ENCODE peak calls at places on chromosome 22, in seven cellular contexts. J is mammary epithelial cell, S is HCT116, I is GM23248, E is K562, U is testis, O is colonic mucosa. A is an unnamed sample.

GRCh38 chr22:19942886-19943664 is 1.5 kb upstream of the TXNRD2 start:
- DNase-seq in J (peak; percentile 67), S (no peak), I (peak; percentile 95), E (peak; percentile 72), U (peak; percentile 65), O (no peak), A (no peak)

GRCh38 chr22:37259540-37260029 is 15.5 kb upstream of the RAC2 start:
- DNase-seq in J (peak; percentile 49), S (peak; percentile 54), I (peak; percentile 77), E (peak; percentile 39), U (peak; percentile 57), O (no peak), A (no peak)

GRCh38 chr22:29216011-29216872 is 10.5 kb downstream of the EMID1 start:
- DNase-seq in J (no peak), S (no peak), I (no peak), E (no peak), U (no peak), O (no peak), A (no peak)

GRCh38 chr22:50293441-50294318 is 13.8 kb downstream of the PLXNB2 start:
- DNase-seq in J (peak; percentile 58), S (no peak), I (peak; percentile 83), E (no peak), U (peak; percentile 63), O (peak; percentile 90), A (no peak)

GRCh38 chr22:31091106-31091975 is 10.2 kb downstream of the SMTN start:
- DNase-seq in J (no peak), S (no peak), I (no peak), E (no peak), U (no peak), O (no peak), A (no peak)

GRCh38 chr22:39309881-39310714 is 9.3 kb downstream of the RPL3 start:
- DNase-seq in J (peak; percentile 70), S (no peak), I (peak; percentile 80), E (no peak), U (no peak), O (no peak), A (no peak)

GRCh38 chr22:32265882-32266767 is 11.0 kb upstream of the SLC5A4 start:
- DNase-seq in J (peak; percentile 44), S (peak; percentile 44), I (peak; percentile 92), E (peak; percentile 52), U (peak; percentile 80), O (peak; percentile 70), A (no peak)

GRCh38 chr22:38465673-38466490 is 2.0 kb upstream of the KDELR3 start:
- DNase-seq in J (no peak), S (no peak), I (peak; percentile 49), E (no peak), U (no peak), O (no peak), A (no peak)

GRCh38 chr22:32858121-32858703 is 56.7 kb downstream of the TIMP3 start:
- DNase-seq in J (no peak), S (no peak), I (peak; percentile 13), E (no peak), U (no peak), O (no peak), A (no peak)

GRCh38 chr22:40396882-40397281 is 26.5 kb downstream of the SGSM3 start:
- DNase-seq in J (peak; percentile 60), S (no peak), I (peak; percentile 54), E (no peak), U (no peak), O (peak; percentile 91), A (no peak)

GRCh38 chr22:39610246-39610645 is 39.7 kb downstream of the CACNA1I start:
- DNase-seq in J (no peak), S (no peak), I (no peak), E (no peak), U (no peak), O (no peak), A (no peak)

GRCh38 chr22:44659140-44659539 is 42.9 kb upstream of the PRR5 start:
- DNase-seq in J (no peak), S (no peak), I (peak; percentile 84), E (no peak), U (no peak), O (no peak), A (peak; percentile 87)

GRCh38 chr22:19862616-19863246 is 8.1 kb upstream of the GNB1L start:
- DNase-seq in J (no peak), S (no peak), I (no peak), E (no peak), U (no peak), O (no peak), A (no peak)

GRCh38 chr22:40156001-40156516 is 21.7 kb upstream of the TNRC6B start:
- DNase-seq in J (peak; percentile 82), S (peak; percentile 51), I (peak; percentile 49), E (peak; percentile 68), U (no peak), O (peak; percentile 79), A (no peak)

GRCh38 chr22:31211862-31212730 is at the start of gene LIMK2:
- DNase-seq in J (peak; percentile 88), S (peak; percentile 76), I (peak; percentile 95), E (peak; percentile 92), U (peak; percentile 98), O (peak; percentile 98), A (no peak)

GRCh38 chr22:39559456-39560105 is 11.0 kb upstream of the CACNA1I start:
- DNase-seq in J (no peak), S (no peak), I (peak; percentile 50), E (peak; percentile 69), U (peak; percentile 24), O (no peak), A (no peak)

DNA sequence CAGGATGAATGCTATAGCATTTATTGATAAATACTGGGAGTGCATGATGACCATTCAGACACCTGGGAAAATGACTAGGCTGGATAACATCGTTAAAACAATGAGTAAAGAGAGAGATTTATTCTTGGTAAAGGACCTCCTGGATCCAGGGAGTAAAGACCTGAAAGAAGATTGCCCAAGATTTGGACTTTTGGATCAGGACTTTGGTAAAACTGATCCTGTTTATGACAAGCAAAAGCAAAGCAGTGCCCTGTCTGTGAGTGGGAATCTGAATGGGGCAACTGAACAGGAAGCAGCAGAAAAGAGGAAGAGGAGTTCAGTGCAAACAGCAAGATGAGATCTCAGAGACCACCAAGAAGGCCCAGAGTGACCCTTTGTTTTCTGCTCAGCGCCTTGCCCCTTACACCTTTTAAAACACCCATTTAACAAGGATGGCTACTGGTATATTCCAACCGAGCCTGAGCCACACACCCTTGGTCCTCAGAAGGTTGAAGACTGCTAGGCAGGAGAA is 121.9 kb downstream of the VPREB1 start:
- DNase-seq in J (no peak), S (no peak), I (no peak), E (no peak), U (no peak), O (no peak), A (no peak)
- H3K27me3 ChIP-seq in J (no peaks in the 10 kb centered on the region), S (peaks cover 53% of the 10 kb centered on the region), I (peaks cover 28% of the 10 kb centered on the region), E (peaks cover 2% of the 10 kb centered on the region), U (no peaks in the 10 kb centered on the region), O (no peaks in the 10 kb centered on the region), A (no peaks in the 10 kb centered on the region)

GRCh38 chr22:35656284-35656752 is 8.1 kb downstream of the APOL6 start:
- DNase-seq in J (no peak), S (no peak), I (no peak), E (no peak), U (no peak), O (no peak), A (no peak)

GRCh38 chr22:35663371-35663770 is 15.1 kb downstream of the APOL6 start:
- DNase-seq in J (no peak), S (no peak), I (peak; percentile 48), E (no peak), U (no peak), O (no peak), A (no peak)

GRCh38 chr22:35664955-35665577 is 16.8 kb downstream of the APOL6 start:
- DNase-seq in J (no peak), S (no peak), I (no peak), E (no peak), U (no peak), O (no peak), A (no peak)

GRCh38 chr22:35657571-35658312 is 9.5 kb downstream of the APOL6 start:
- DNase-seq in J (no peak), S (no peak), I (no peak), E (no peak), U (no peak), O (no peak), A (no peak)

DNA sequence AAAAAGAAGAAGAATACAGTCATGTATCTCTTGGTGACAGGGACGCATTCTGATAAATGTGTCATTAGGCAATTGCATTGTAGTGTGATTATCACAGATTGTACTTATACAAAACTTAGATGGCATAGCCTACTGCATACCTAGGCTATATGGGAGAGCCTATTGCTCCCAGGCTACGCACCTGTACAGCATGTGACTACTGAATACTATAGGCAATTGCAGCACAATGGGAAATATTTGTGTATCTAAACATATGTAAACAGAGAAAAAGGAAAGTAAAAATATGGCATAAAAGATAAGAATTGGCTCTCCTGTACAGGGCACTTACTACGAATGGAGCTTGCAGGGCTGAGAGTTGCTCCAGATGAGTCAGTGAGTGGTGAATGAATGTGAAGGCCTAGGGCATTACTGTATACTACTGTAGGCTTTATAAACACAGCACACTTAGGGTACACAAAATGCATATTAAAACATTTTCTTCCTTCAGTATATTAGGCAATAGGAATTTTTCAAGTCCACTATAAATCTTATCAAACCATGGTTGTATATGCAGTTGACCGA is 13.2 kb downstream of the APOL6 start:
- DNase-seq in J (peak; percentile 27), S (no peak), I (peak; percentile 73), E (no peak), U (no peak), O (no peak), A (no peak)
- H3K4me1 ChIP-seq in J (peaks cover 2% of the 10 kb centered on the region), S (no peaks in the 10 kb centered on the region), I (peaks cover 16% of the 10 kb centered on the region), E (no peaks in the 10 kb centered on the region), U (peaks cover 7% of the 10 kb centered on the region), O (no peaks in the 10 kb centered on the region), A (peaks cover 12% of the 10 kb centered on the region)

GRCh38 chr22:42797021-42797420 is 60.1 kb downstream of the ARFGAP3 start:
- DNase-seq in J (no peak), S (no peak), I (no peak), E (no peak), U (no peak), O (no peak), A (no peak)
- H3K36me3 ChIP-seq in J (peaks cover 3% of the 10 kb centered on the region), S (peaks cover 3% of the 10 kb centered on the region), I (peaks cover 28% of the 10 kb centered on the region), E (peaks cover 2% of the 10 kb centered on the region), U (no peaks in the 10 kb centered on the region), O (no peaks in the 10 kb centered on the region), A (peaks cover 27% of the 10 kb centered on the region)

GRCh38 chr22:48944756-48945620 is 882.7 kb downstream of the BRD1 start:
- DNase-seq in J (no peak), S (no peak), I (no peak), E (no peak), U (peak; percentile 7), O (peak; percentile 1), A (peak; percentile 94)
- H3K27me3 ChIP-seq in J (no peaks in the 10 kb centered on the region), S (peaks cover 3% of the 10 kb centered on the region), I (no peaks in the 10 kb centered on the region), E (no peaks in the 10 kb centered on the region), U (no peaks in the 10 kb centered on the region), O (no peaks in the 10 kb centered on the region), A (no peaks in the 10 kb centered on the region)

DNA sequence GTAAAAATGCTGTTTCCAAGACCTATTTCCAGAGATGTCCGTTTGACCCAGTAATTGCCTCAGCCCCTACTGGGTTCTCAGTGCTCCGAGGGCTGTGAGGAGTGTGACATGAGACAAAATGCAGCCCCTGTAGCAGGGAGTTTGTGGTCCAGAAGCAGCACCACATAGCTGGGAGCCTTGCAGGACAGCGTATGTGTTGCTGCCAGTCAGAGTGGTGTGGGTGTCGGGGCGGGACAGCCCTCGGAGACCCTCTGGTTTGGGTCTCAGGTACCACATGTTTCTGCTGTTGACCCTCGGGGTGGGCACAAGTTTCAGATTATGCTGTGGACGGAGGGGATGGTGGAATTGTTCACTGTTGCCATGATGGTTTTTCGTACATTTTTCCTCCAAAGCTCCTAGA is 17.2 kb downstream of the TBC1D22A start:
- DNase-seq in J (no peak), S (no peak), I (no peak), E (no peak), U (no peak), O (no peak), A (no peak)
- H3K4me1 ChIP-seq in J (peaks cover 8% of the 10 kb centered on the region), S (peaks cover 27% of the 10 kb centered on the region), I (peaks cover 5% of the 10 kb centered on the region), E (peaks cover 24% of the 10 kb centered on the region), U (peaks cover 5% of the 10 kb centered on the region), O (peaks cover 14% of the 10 kb centered on the region), A (peaks cover 28% of the 10 kb centered on the region)